ENCODE peak calls at places on chromosomes 3 and 15, in eight cellular contexts. F is ovary, I is mammary epithelial cell, R is choroid plexus epithelial cell, B is A549, J is tibial nerve, V is tibial artery, K is AG10803. O is an unnamed sample.

GRCh38 chr15:85625856-85626255 is 168.9 kb downstream of the KLHL25 start:
- DNase-seq in F (no peak), I (peak), R (peak), B (no peak), J (no peak), V (no peak), K (peak), O (peak)

GRCh38 chr3:115330406-115330805 is 183.3 kb upstream of the ZBTB20 start:
- DNase-seq in F (no peak), I (peak), R (peak), B (peak), J (no peak), V (no peak), K (peak), O (peak)

GRCh38 chr3:179957264-179957845 is 79.4 kb downstream of the PEX5L start:
- DNase-seq in F (no peak), I (no peak), R (no peak), B (no peak), J (no peak), V (no peak), K (no peak), O (no peak)

GRCh38 chr3:132573657-132574260 is 23.3 kb upstream of the ACKR4 start:
- DNase-seq in F (no peak), I (no peak), R (no peak), B (no peak), J (no peak), V (no peak), K (peak), O (no peak)

GRCh38 chr15:68578175-68578959 is 426 bp upstream of the CORO2B start:
- DNase-seq in F (peak), I (peak), R (peak), B (peak), J (peak), V (peak), K (peak), O (no peak)

GRCh38 chr15:57509121-57509520 is 82.6 kb upstream of the MYZAP start:
- DNase-seq in F (no peak), I (no peak), R (peak), B (no peak), J (no peak), V (no peak), K (peak), O (peak)

GRCh38 chr3:58683001-58683845 is 16.6 kb upstream of the FAM3D start:
- DNase-seq in F (no peak), I (peak), R (peak), B (peak), J (no peak), V (no peak), K (peak), O (peak)

GRCh38 chr15:55799287-55800212 is 56.6 kb upstream of the PRTG start:
- DNase-seq in F (no peak), I (no peak), R (peak), B (peak), J (no peak), V (no peak), K (no peak), O (no peak)

GRCh38 chr3:129481783-129482332 is 41.8 kb downstream of the IFT122 start:
- DNase-seq in F (peak), I (peak), R (peak), B (no peak), J (peak), V (peak), K (peak), O (peak)

GRCh38 chr15:101081900-101082299 is 162.7 kb downstream of the LRRK1 start:
- DNase-seq in F (no peak), I (no peak), R (no peak), B (no peak), J (no peak), V (no peak), K (no peak), O (no peak)

GRCh38 chr15:61671736-61672135 is 388.5 kb downstream of the VPS13C start:
- DNase-seq in F (no peak), I (no peak), R (no peak), B (no peak), J (no peak), V (peak), K (no peak), O (no peak)

GRCh38 chr15:93826798-93827197 is 404.6 kb upstream of the MCTP2 start:
- DNase-seq in F (peak), I (no peak), R (no peak), B (no peak), J (no peak), V (no peak), K (no peak), O (no peak)

GRCh38 chr3:187125319-187126031 is 13.8 kb downstream of the RPL39L start:
- DNase-seq in F (no peak), I (no peak), R (no peak), B (no peak), J (no peak), V (no peak), K (no peak), O (no peak)

GRCh38 chr15:36428102-36428845 is 151.2 kb upstream of the CDIN1 start:
- DNase-seq in F (no peak), I (peak), R (peak), B (peak), J (no peak), V (no peak), K (peak), O (peak)

GRCh38 chr15:42056934-42057743 is 36.3 kb upstream of the PLA2G4E start:
- DNase-seq in F (peak), I (peak), R (peak), B (peak), J (no peak), V (no peak), K (peak), O (no peak)

GRCh38 chr3:71726106-71726505 is 904 bp upstream of the EIF4E3 start:
- DNase-seq in F (no peak), I (no peak), R (no peak), B (no peak), J (no peak), V (no peak), K (no peak), O (no peak)
- H3K4me3 ChIP-seq in F (no peak), I (no peak), R (no peak), B (no peak), J (peak), V (no peak), K (no peak), O (no peak)

GRCh38 chr15:99487337-99487730 is 78.5 kb upstream of the MEF2A start:
- DNase-seq in F (no peak), I (no peak), R (no peak), B (no peak), J (no peak), V (no peak), K (no peak), O (no peak)
- H3K4me3 ChIP-seq in F (no peak), I (no peak), R (no peak), B (peak), J (no peak), V (peak), K (peak), O (no peak)

DNA sequence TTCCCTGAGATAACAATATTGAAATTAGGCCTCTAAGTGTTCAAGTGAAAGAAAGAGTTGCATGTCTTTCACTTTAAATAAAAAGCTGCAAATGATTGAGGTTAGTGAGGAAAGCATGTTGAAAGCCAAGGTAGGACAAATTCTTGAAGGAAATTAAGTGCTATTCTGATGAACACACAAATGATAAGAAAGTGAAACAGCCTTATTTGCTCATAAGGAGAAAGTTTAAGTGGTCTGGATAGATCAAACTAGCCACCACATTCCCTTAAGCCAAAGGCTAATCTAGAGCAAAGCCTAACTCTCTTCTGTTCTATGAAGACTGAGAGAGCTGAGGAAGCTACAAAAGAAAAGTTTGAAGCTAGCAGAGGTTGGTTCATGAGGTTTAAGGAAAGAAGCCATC is 36.1 kb downstream of the CRTC3 start:
- DNase-seq in F (no peak), I (no peak), R (no peak), B (no peak), J (no peak), V (no peak), K (no peak), O (no peak)
- H3K4me3 ChIP-seq in F (no peak), I (no peak), R (no peak), B (no peak), J (no peak), V (no peak), K (no peak), O (no peak)

GRCh38 chr15:31236184-31237041 is 90.2 kb upstream of the KLF13 start:
- DNase-seq in F (peak), I (peak), R (peak), B (peak), J (peak), V (peak), K (peak), O (peak)
- H3K4me3 ChIP-seq in F (peak), I (no peak), R (peak), B (no peak), J (no peak), V (peak), K (peak), O (no peak)

GRCh38 chr3:77479021-77479420 is 439.1 kb downstream of the ROBO2 start:
- DNase-seq in F (no peak), I (no peak), R (no peak), B (no peak), J (no peak), V (no peak), K (no peak), O (no peak)

DNA sequence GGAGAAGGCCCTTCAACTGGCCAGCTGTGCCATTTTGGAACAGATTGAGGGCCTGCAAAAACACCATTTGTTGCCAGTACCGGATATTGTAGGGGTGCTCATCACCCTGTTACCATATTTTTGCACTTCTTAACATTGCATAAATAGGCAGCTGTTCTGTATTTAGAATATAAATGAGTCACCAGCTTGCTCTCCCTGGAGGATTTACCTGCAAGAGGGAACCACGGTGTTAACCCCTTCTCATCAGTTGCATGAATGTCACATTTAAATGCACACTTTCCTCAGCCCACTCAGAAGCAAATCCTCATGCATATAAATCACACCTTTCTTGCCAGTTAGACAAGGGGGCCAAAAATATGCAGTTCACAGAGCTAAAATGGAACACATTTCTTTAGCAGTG is 435.6 kb downstream of the ROBO2 start:
- DNase-seq in F (no peak), I (no peak), R (no peak), B (no peak), J (no peak), V (no peak), K (no peak), O (no peak)
- H3K4me3 ChIP-seq in F (no peak), I (no peak), R (no peak), B (no peak), J (no peak), V (no peak), K (no peak), O (no peak)

GRCh38 chr3:188126931-188127330 is 27.0 kb upstream of the LPP start:
- DNase-seq in F (no peak), I (no peak), R (no peak), B (no peak), J (no peak), V (no peak), K (no peak), O (no peak)
- H3K4me3 ChIP-seq in F (no peak), I (no peak), R (no peak), B (no peak), J (no peak), V (no peak), K (no peak), O (no peak)